ENCODE peak calls at places on chromosomes 4 and X, in nine cellular contexts. J, G, T, U, O, Y, B, C and R are unnamed samples.

GRCh38 chrX:38991656-38992558 is 190.6 kb downstream of the MID1IP1 start:
- DNase-seq in J (no peak), G (no peak), T (no peak), U (no peak), O (no peak), Y (no peak), B (no peak), C (no peak), R (no peak)

GRCh38 chr4:48047421-48047844 is 30.9 kb downstream of the NIPAL1 start:
- DNase-seq in J (no peak), G (no peak), T (peak), U (peak), O (no peak), Y (peak), B (no peak), C (no peak), R (peak)

GRCh38 chrX:81729269-81729777 is 527.4 kb downstream of the SH3BGRL start:
- DNase-seq in J (no peak), G (no peak), T (no peak), U (no peak), O (no peak), Y (no peak), B (no peak), C (no peak), R (no peak)

GRCh38 chr4:78656968-78657445 is 105.4 kb downstream of the ANXA3 start:
- DNase-seq in J (no peak), G (no peak), T (no peak), U (no peak), O (no peak), Y (no peak), B (no peak), C (no peak), R (peak)

GRCh38 chrX:124717537-124717936 is 371.2 kb downstream of the SH2D1A start:
- DNase-seq in J (no peak), G (no peak), T (no peak), U (no peak), O (no peak), Y (no peak), B (no peak), C (no peak), R (no peak)

GRCh38 chrX:15055146-15055930 is 182.1 kb downstream of the MOSPD2 start:
- DNase-seq in J (no peak), G (no peak), T (no peak), U (no peak), O (no peak), Y (no peak), B (no peak), C (no peak), R (no peak)

GRCh38 chrX:137574102-137574783 is 8.3 kb downstream of the ZIC3 start:
- DNase-seq in J (no peak), G (no peak), T (no peak), U (no peak), O (no peak), Y (no peak), B (no peak), C (no peak), R (no peak)

GRCh38 chrX:3244955-3245354 is 101.5 kb downstream of the MXRA5 start:
- DNase-seq in J (no peak), G (no peak), T (no peak), U (peak), O (no peak), Y (no peak), B (no peak), C (no peak), R (no peak)

GRCh38 chrX:115259238-115259875 is 25.5 kb upstream of the LRCH2 start:
- DNase-seq in J (no peak), G (no peak), T (no peak), U (no peak), O (peak), Y (no peak), B (no peak), C (no peak), R (no peak)

GRCh38 chrX:71541546-71542022 is 8.7 kb downstream of the OGT start:
- DNase-seq in J (no peak), G (no peak), T (no peak), U (no peak), O (no peak), Y (no peak), B (no peak), C (no peak), R (no peak)

GRCh38 chr4:1474126-1475090 is 68.2 kb upstream of the NKX1-1 start:
- DNase-seq in J (no peak), G (peak), T (no peak), U (no peak), O (no peak), Y (no peak), B (peak), C (no peak), R (no peak)

GRCh38 chrX:56947695-56948094 is 47.6 kb downstream of the SPIN3 start:
- DNase-seq in J (no peak), G (no peak), T (no peak), U (no peak), O (no peak), Y (no peak), B (no peak), C (no peak), R (no peak)

GRCh38 chr4:140219567-140219966 is 65.6 kb upstream of the MAML3 start:
- DNase-seq in J (no peak), G (no peak), T (no peak), U (no peak), O (no peak), Y (no peak), B (no peak), C (no peak), R (no peak)

GRCh38 chr4:10117424-10118354 is 1.1 kb upstream of the WDR1 start:
- DNase-seq in J (no peak), G (no peak), T (peak), U (no peak), O (no peak), Y (peak), B (peak), C (no peak), R (peak)

GRCh38 chr4:40918330-40918729 is 168.6 kb downstream of the NSUN7 start:
- DNase-seq in J (peak), G (peak), T (peak), U (peak), O (no peak), Y (no peak), B (no peak), C (peak), R (no peak)

GRCh38 chr4:86529450-86529849 is 64.7 kb upstream of the PTPN13 start:
- DNase-seq in J (no peak), G (no peak), T (no peak), U (no peak), O (no peak), Y (no peak), B (no peak), C (no peak), R (no peak)

GRCh38 chr4:10045481-10045880 is 24.2 kb upstream of the SLC2A9 start:
- DNase-seq in J (no peak), G (no peak), T (no peak), U (no peak), O (no peak), Y (no peak), B (no peak), C (no peak), R (no peak)

GRCh38 chr4:75398501-75398900 is 115.7 kb downstream of the RCHY1 start:
- DNase-seq in J (no peak), G (no peak), T (no peak), U (no peak), O (no peak), Y (no peak), B (no peak), C (no peak), R (no peak)

GRCh38 chr4:81454498-81454897 is 17.2 kb downstream of the RASGEF1B start:
- DNase-seq in J (no peak), G (no peak), T (peak), U (no peak), O (no peak), Y (peak), B (no peak), C (no peak), R (no peak)

GRCh38 chr4:182478475-182478874 is 235.3 kb downstream of the TENM3 start:
- DNase-seq in J (no peak), G (no peak), T (no peak), U (no peak), O (no peak), Y (no peak), B (no peak), C (no peak), R (no peak)

GRCh38 chr4:152360045-152360410 is 175.9 kb downstream of the FBXW7 start:
- DNase-seq in J (no peak), G (no peak), T (no peak), U (no peak), O (no peak), Y (no peak), B (no peak), C (no peak), R (no peak)

GRCh38 chr4:152352645-152353116 is 183.2 kb downstream of the FBXW7 start:
- DNase-seq in J (peak), G (peak), T (peak), U (no peak), O (peak), Y (no peak), B (no peak), C (peak), R (no peak)

GRCh38 chr4:152357206-152357605 is 178.7 kb downstream of the FBXW7 start:
- DNase-seq in J (no peak), G (peak), T (no peak), U (no peak), O (no peak), Y (no peak), B (no peak), C (no peak), R (no peak)

GRCh38 chr4:152359208-152360044 is 176.5 kb downstream of the FBXW7 start:
- DNase-seq in J (no peak), G (no peak), T (no peak), U (no peak), O (no peak), Y (no peak), B (no peak), C (no peak), R (no peak)

DNA sequence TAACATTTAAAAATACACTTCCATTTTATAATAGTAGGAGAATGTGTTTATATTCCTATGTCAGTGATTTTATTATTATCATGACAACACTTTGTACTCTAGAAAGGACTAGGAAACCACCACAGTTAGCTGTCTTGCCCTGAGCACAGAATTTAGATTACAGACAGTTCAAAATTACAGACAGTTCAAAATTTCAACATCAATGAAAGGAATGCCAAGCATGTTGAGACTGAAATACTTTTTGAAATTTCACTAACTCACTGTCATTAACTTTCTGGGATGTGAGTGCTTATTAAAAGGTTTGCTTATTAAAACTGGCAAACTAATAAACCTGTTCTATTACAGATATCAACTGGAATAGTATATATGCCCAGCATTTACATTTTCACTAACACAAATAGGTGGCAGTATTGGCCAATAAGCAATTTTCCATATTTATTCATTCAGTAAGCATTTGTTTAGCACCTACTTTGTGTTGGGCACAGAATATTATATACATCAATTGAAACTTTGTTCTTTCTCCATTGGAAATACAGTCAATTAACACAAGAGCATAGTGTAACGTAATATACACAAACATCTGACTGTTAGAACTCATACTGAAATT is 179.4 kb downstream of the FBXW7 start:
- DNase-seq in J (no peak), G (no peak), T (no peak), U (no peak), O (no peak), Y (no peak), B (no peak), C (no peak), R (no peak)
- TF ChIP-seq CTCF in J (no peak), G (no peak), T (no peak), U (peak), O (no peak), Y (no peak), B (no peak), C (no peak), R (no peak)

GRCh38 chrX:43882294-43882681 is at the start of gene MAOB:
- DNase-seq in J (peak), G (peak), T (peak), U (peak), O (peak), Y (no peak), B (peak), C (peak), R (no peak)

GRCh38 chrX:43880439-43880838 is 1.8 kb downstream of the MAOB start:
- DNase-seq in J (no peak), G (no peak), T (no peak), U (no peak), O (no peak), Y (no peak), B (no peak), C (no peak), R (no peak)

GRCh38 chrX:43878902-43879526 is 3.2 kb downstream of the MAOB start:
- DNase-seq in J (no peak), G (no peak), T (no peak), U (no peak), O (no peak), Y (no peak), B (no peak), C (no peak), R (no peak)

GRCh38 chrX:43885617-43886016 is 3.4 kb upstream of the MAOB start:
- DNase-seq in J (no peak), G (no peak), T (no peak), U (no peak), O (no peak), Y (no peak), B (no peak), C (no peak), R (no peak)

DNA sequence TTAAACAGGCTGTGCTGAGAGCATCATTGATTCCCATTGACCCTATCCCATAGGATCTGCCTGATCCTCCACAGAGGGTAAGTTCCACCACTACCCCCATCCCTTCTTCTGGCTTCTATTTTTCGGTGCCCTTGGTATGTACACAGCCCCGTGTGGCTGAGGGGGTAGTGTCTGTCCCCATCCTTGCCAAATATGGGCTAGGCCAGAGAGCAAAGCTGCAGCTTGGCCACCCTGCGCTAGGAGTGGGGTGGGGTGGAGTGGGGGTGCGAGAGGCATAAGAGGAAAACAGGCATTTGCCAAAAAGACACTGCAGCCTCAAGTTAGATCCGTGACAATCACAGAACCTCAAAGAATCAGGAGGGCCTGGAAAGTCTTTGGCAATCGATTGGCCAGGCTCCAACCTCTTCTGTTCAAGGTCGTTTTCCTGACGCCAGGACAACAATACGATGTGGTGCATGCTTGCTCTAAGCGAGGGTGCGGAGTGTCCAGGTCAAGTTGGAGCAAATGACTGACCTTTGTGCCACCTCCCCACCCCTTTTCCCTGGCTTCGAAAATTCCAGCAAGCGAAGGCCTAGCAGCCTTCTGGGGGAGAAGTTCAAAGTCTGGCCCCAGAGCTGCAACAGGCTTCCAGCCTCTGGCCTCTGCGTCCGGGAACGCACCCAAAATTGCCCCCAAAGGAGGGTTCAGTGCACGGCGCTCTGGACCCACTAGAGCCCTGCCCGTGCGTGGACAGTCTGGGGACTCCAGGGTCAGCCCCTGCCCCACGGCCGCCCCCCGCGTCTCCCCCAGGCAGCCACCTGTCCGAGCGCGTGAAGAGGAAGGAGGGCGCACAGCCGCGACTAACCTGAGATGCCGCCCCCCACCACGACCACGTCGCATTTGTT is 598 bp downstream of the MAOB start:
- DNase-seq in J (no peak), G (peak), T (peak), U (peak), O (no peak), Y (no peak), B (peak), C (peak), R (no peak)
- H3K4me3 ChIP-seq in J (peak), G (peak), T (peak), U (peak), O (peak), Y (no peak), B (peak), C (peak), R (no peak)

GRCh38 chrX:123713434-123713833 is 19.4 kb downstream of the THOC2 start:
- DNase-seq in J (no peak), G (no peak), T (no peak), U (no peak), O (no peak), Y (no peak), B (no peak), C (no peak), R (no peak)
- TF ChIP-seq CTCF in J (no peak), G (no peak), T (no peak), U (no peak), O (no peak), Y (no peak), B (no peak), C (no peak), R (no peak)

GRCh38 chr4:163663454-163664225 is 169.2 kb downstream of the TMA16 start:
- DNase-seq in J (no peak), G (no peak), T (no peak), U (no peak), O (no peak), Y (no peak), B (no peak), C (no peak), R (peak)
- H3K4me3 ChIP-seq in J (no peak), G (no peak), T (no peak), U (no peak), O (no peak), Y (no peak), B (no peak), C (no peak), R (no peak)

GRCh38 chr4:82842593-82842992 is 44.0 kb upstream of the SCD5 start:
- DNase-seq in J (no peak), G (no peak), T (no peak), U (no peak), O (no peak), Y (no peak), B (no peak), C (no peak), R (no peak)
- TF ChIP-seq CTCF in J (peak), G (no peak), T (peak), U (no peak), O (peak), Y (no peak), B (no peak), C (no peak), R (peak)

DNA sequence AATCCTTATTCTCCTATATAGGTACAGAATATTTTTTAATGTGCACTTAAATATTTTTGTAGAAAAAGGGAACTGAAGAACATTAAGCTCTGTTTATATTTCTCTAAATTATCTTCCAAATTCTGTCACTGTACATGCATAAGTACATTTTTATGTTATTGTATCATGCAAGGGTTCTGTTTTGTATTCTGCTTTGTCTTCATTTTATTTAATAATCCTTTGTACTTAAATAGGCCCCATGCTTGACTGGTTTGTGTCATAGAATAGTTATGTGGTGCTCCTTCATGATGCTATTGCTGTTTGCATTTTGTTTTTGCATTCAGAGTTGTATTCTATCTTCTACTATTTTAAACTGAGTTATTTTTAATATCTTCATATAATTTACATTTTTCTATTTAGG is 111.9 kb upstream of the EDNRA start:
- DNase-seq in J (no peak), G (no peak), T (no peak), U (no peak), O (no peak), Y (no peak), B (no peak), C (no peak), R (no peak)
- H3K4me3 ChIP-seq in J (no peak), G (no peak), T (no peak), U (no peak), O (no peak), Y (no peak), B (no peak), C (no peak), R (no peak)

GRCh38 chrX:68090266-68090665 is 343.0 kb downstream of the OPHN1 start:
- DNase-seq in J (no peak), G (no peak), T (no peak), U (no peak), O (no peak), Y (no peak), B (no peak), C (no peak), R (no peak)
- TF ChIP-seq CTCF in J (peak), G (peak), T (no peak), U (peak), O (no peak), Y (no peak), B (no peak), C (no peak), R (no peak)

GRCh38 chr4:17510582-17510981 is 1.3 kb downstream of the QDPR start:
- DNase-seq in J (no peak), G (no peak), T (no peak), U (no peak), O (no peak), Y (no peak), B (no peak), C (no peak), R (no peak)
- H3K4me3 ChIP-seq in J (peak), G (peak), T (peak), U (peak), O (no peak), Y (no peak), B (peak), C (no peak), R (no peak)